ENCODE peak calls at places on chromosomes 1 and 21, in four cellular contexts. H is fibroblast of lung, P is endodermal cell, J is tibial artery. U is an unnamed sample.

GRCh38 chr1:240385985-240386978 is 225.7 kb downstream of the GREM2 start:
- DNase-seq in H (peak; percentile 96), P (no peak), J (no peak), U (no peak)

GRCh38 chr1:168520052-168520751 is 23.6 kb downstream of the XCL2 start:
- DNase-seq in H (no peak), P (peak; percentile 83), J (no peak), U (peak; percentile 71)

GRCh38 chr1:229155472-229155871 is 115.4 kb upstream of the RAB4A start:
- DNase-seq in H (no peak), P (no peak), J (no peak), U (peak; percentile 81)

GRCh38 chr1:160720366-160720765 is 8.7 kb upstream of the CD48 start:
- DNase-seq in H (peak; percentile 7), P (no peak), J (no peak), U (no peak)

GRCh38 chr1:46343351-46343695 is 2.7 kb downstream of the NSUN4 start:
- DNase-seq in H (no peak), P (no peak), J (no peak), U (no peak)

GRCh38 chr1:76940586-76941335 is 73.5 kb downstream of the ST6GALNAC5 start:
- DNase-seq in H (no peak), P (no peak), J (no peak), U (no peak)

GRCh38 chr1:206672011-206672688 is 12.6 kb upstream of the MAPKAPK2 start:
- DNase-seq in H (no peak), P (no peak), J (no peak), U (no peak)

GRCh38 chr1:31306278-31306677 is 9.4 kb downstream of the ZCCHC17 start:
- DNase-seq in H (peak; percentile 93), P (no peak), J (no peak), U (no peak)

GRCh38 chr1:216223521-216223920 is 199.7 kb downstream of the USH2A start:
- DNase-seq in H (peak; percentile 0), P (no peak), J (no peak), U (no peak)

GRCh38 chr1:177802304-177802703 is 167.6 kb downstream of the SEC16B start:
- DNase-seq in H (no peak), P (no peak), J (no peak), U (no peak)

GRCh38 chr1:92502247-92502646 is 15.5 kb upstream of the GFI1 start:
- DNase-seq in H (peak; percentile 67), P (no peak), J (no peak), U (no peak)

GRCh38 chr1:214901718-214902117 is 180.8 kb upstream of the KCNK2 start:
- DNase-seq in H (peak; percentile 76), P (no peak), J (no peak), U (no peak)

GRCh38 chr1:183349201-183349711 is 68.9 kb downstream of the NMNAT2 start:
- DNase-seq in H (peak; percentile 75), P (no peak), J (no peak), U (no peak)

GRCh38 chr1:86641318-86641717 is 63.1 kb upstream of the SH3GLB1 start:
- DNase-seq in H (no peak), P (no peak), J (no peak), U (no peak)

GRCh38 chr1:110944806-110945205 is 18.9 kb downstream of the LRIF1 start:
- DNase-seq in H (no peak), P (no peak), J (no peak), U (no peak)

GRCh38 chr1:94927405-94928175 is 680 bp upstream of the CNN3 start:
- DNase-seq in H (peak; percentile 71), P (no peak), J (peak; percentile 41), U (no peak)

GRCh38 chr1:212161231-212161781 is 123.9 kb upstream of the PPP2R5A start:
- DNase-seq in H (peak; percentile 91), P (no peak), J (no peak), U (no peak)

GRCh38 chr1:180291004-180291403 is 60.9 kb downstream of the LHX4 start:
- DNase-seq in H (no peak), P (no peak), J (no peak), U (no peak)

GRCh38 chr1:85047472-85048295 is 616 bp downstream of the MCOLN3 start:
- DNase-seq in H (no peak), P (peak; percentile 82), J (no peak), U (peak; percentile 78)

GRCh38 chr1:50335036-50335435 is 88.2 kb downstream of the DMRTA2 start:
- DNase-seq in H (no peak), P (no peak), J (no peak), U (no peak)

GRCh38 chr1:147611021-147611426 is 59.3 kb downstream of the ACP6 start:
- DNase-seq in H (no peak), P (no peak), J (no peak), U (no peak)

GRCh38 chr1:95118019-95118499 is 904 bp downstream of the TLCD4 start:
- DNase-seq in H (peak; percentile 7), P (no peak), J (peak; percentile 21), U (no peak)

GRCh38 chr1:71561729-71562128 is 480.9 kb upstream of the ZRANB2 start:
- DNase-seq in H (peak; percentile 86), P (no peak), J (no peak), U (no peak)

GRCh38 chr1:233025156-233025555 is 74.7 kb downstream of the NTPCR start:
- DNase-seq in H (peak; percentile 33), P (peak; percentile 92), J (no peak), U (no peak)

GRCh38 chr1:243818978-243819377 is 31.1 kb downstream of the AKT3 start:
- DNase-seq in H (no peak), P (no peak), J (no peak), U (no peak)

GRCh38 chr1:204123376-204123775 is 28.5 kb downstream of the ETNK2 start:
- DNase-seq in H (no peak), P (peak; percentile 84), J (no peak), U (no peak)

GRCh38 chr1:208639382-208639781 is 395.2 kb upstream of the PLXNA2 start:
- DNase-seq in H (no peak), P (no peak), J (no peak), U (no peak)

GRCh38 chr1:234986750-234987414 is 141.8 kb downstream of the TOMM20 start:
- DNase-seq in H (no peak), P (peak; percentile 73), J (no peak), U (no peak)

GRCh38 chr1:93685918-93686317 is 4.3 kb upstream of the BCAR3 start:
- DNase-seq in H (no peak), P (no peak), J (no peak), U (no peak)

GRCh38 chr1:234771642-234772344 is 161.8 kb upstream of the IRF2BP2 start:
- DNase-seq in H (peak; percentile 36), P (peak; percentile 49), J (no peak), U (no peak)

GRCh38 chr1:17248781-17249180 is at the start of gene PADI3:
- DNase-seq in H (no peak), P (peak; percentile 83), J (no peak), U (no peak)

GRCh38 chr1:116031299-116031698 is 55.0 kb downstream of the SLC22A15 start:
- DNase-seq in H (no peak), P (no peak), J (no peak), U (no peak)

GRCh38 chr1:101846820-101847219 is 149.9 kb downstream of the OLFM3 start:
- DNase-seq in H (no peak), P (peak; percentile 77), J (no peak), U (no peak)

GRCh38 chr1:47976728-47977127 is 20.5 kb downstream of the TRABD2B start:
- DNase-seq in H (no peak), P (no peak), J (no peak), U (no peak)

GRCh38 chr1:41493117-41493536 is 8.6 kb upstream of the EDN2 start:
- DNase-seq in H (peak; percentile 94), P (no peak), J (no peak), U (no peak)

GRCh38 chr1:116224561-116224960 is 113.4 kb downstream of the MAB21L3 start:
- DNase-seq in H (no peak), P (no peak), J (no peak), U (no peak)

GRCh38 chr1:13583592-13583963 is at the start of gene PDPN:
- DNase-seq in H (peak; percentile 75), P (peak; percentile 94), J (peak; percentile 43), U (no peak)
- H3K4me3 ChIP-seq in H (no peak within 1 kb of the TSS), P (peak within 1 kb of the TSS; percentile 86), J (peak within 1 kb of the TSS; percentile 43), U (no peak within 1 kb of the TSS)

GRCh38 chr1:201376464-201377374 is 761 bp downstream of the TNNT2 start:
- DNase-seq in H (peak; percentile 37), P (peak; percentile 96), J (no peak), U (no peak)
- H3K4me1 ChIP-seq in H (no peaks in the 10 kb centered on the region), P (peaks cover 26% of the 10 kb centered on the region), J (no peaks in the 10 kb centered on the region), U (no peaks in the 10 kb centered on the region)

GRCh38 chr21:14763695-14764064 is 217.6 kb upstream of the SAMSN1 start:
- DNase-seq in H (no peak), P (no peak), J (no peak), U (peak; percentile 32)

GRCh38 chr21:14762309-14762708 is 216.2 kb upstream of the SAMSN1 start:
- DNase-seq in H (no peak), P (no peak), J (no peak), U (no peak)

GRCh38 chr21:14759285-14759684 is 213.2 kb upstream of the SAMSN1 start:
- DNase-seq in H (no peak), P (no peak), J (no peak), U (no peak)

GRCh38 chr21:14766241-14766640 is 220.1 kb upstream of the SAMSN1 start:
- DNase-seq in H (no peak), P (peak; percentile 52), J (no peak), U (no peak)

DNA sequence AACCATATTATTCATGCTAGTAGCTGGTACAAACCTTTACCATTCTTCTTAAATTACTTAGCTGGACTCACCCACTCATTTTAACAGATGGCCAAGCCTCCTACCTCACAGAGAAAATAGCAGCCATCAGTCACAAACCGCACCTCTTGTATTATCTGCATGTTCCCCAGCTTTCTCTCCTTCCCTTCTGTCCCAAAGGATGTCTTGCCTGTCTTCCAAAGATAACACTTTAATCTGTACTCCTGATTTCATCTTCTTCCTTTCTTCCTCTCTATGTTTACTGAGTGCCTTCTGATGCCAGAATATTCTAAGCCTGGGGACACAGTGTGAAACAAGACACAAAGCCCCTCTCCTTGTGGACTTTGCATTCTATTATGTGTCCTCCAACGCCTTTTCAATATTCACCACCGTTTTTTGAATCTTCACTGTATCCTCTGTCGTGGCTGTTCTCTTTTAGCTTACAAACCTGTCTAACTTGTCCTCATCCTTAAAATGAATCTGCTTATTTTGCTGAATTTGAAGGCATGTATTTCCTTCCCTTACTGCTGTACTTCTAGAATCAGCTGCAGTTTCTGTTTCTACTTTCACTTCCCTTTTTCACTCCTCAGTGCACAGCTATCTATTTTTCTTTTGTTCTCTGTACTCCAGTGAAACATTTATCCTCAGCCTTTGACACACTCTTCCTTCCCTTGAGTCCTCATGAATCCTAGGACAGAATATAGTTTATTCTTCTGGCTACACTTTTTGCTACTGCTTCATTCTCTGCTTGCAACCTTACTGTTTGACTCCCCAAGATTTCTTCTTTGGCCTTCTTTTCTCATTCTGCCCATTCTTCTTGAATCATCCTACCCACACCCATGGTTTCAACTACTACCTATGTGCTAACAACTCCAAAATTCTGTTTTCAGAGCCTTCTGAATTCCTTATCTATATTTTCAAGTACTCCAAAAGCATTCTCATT is 216.9 kb upstream of the SAMSN1 start:
- DNase-seq in H (no peak), P (no peak), J (no peak), U (no peak)
- H3K4me3 ChIP-seq in H (no peak overlapping the region), P (no peak overlapping the region), J (no peak overlapping the region), U (no peak overlapping the region)

DNA sequence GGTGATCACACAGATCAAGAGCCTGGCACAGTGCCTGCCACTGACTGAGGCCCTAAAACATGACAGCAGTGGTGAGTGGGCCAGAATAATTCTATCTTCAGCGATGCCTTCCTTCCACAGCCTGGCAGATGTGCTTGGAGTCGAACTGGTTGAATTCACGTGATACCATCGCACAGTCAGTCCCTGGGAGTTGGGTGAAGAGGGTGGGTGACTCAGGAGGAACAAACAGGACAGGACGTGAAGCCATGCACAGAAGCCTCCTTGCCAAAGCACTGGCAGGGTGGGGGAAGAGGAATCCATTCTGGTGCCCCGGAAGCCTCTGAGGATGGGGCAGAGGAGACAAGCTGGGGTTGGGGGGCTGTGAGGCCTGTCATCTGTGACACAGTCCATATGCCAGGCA is 80.3 kb upstream of the WNT4 start:
- DNase-seq in H (no peak), P (peak; percentile 12), J (no peak), U (peak; percentile 36)
- H3K4me1 ChIP-seq in H (no peaks in the 10 kb centered on the region), P (no peaks in the 10 kb centered on the region), J (no peaks in the 10 kb centered on the region), U (no peaks in the 10 kb centered on the region)

U was measured in spleen.